ENCODE peak calls at places on chromosomes 3 and 15, in nine cellular contexts. S is breast epithelium, R is uterus, N is NB4, F is transverse colon, A is IMR-90, H is sigmoid colon, X is body of pancreas, D is A549. V is an unnamed sample.
A peak's percentile ranks its signal among the peaks of the same experiment; 100 is the strongest.

GRCh38 chr15:32107477-32108080 is 77.3 kb downstream of the CHRNA7 start:
- DNase-seq in H (no peak), S (no peak), F (no peak), D (no peak), X (no peak), N (no peak), R (no peak), A (no peak), V (no peak)

GRCh38 chr15:58770519-58770856 is 614 bp upstream of the MINDY2 start:
- DNase-seq in F (peak; percentile 16), H (no peak), S (no peak), D (no peak), X (no peak), A (peak; percentile 84), N (no peak), R (no peak), V (no peak)

GRCh38 chr3:156010829-156011228 is 109.5 kb upstream of the KCNAB1 start:
- DNase-seq in D (peak; percentile 55), F (no peak), R (no peak), A (no peak), S (no peak), H (no peak), N (peak; percentile 28), X (peak; percentile 14), V (no peak)

GRCh38 chr3:43727930-43728329 is 37.2 kb downstream of the ABHD5 start:
- DNase-seq in N (no peak), F (no peak), D (no peak), H (no peak), S (no peak), X (no peak), R (no peak), A (peak; percentile 53), V (no peak)

GRCh38 chr3:52218953-52219650 is 6.3 kb downstream of the TLR9 start:
- DNase-seq in N (no peak), R (no peak), S (peak; percentile 79), X (no peak), D (no peak), F (no peak), A (no peak), H (no peak), V (peak; percentile 71)

GRCh38 chr3:68919000-68919399 is 13.3 kb downstream of the TAFA4 start:
- DNase-seq in H (no peak), A (peak; percentile 7), D (no peak), N (peak; percentile 23), S (no peak), R (no peak), X (no peak), F (no peak), V (no peak)

GRCh38 chr3:190193210-190193609 is 72.5 kb upstream of the P3H2 start:
- DNase-seq in H (no peak), F (no peak), S (no peak), D (no peak), X (no peak), R (no peak), A (peak; percentile 61), N (no peak), V (no peak)

GRCh38 chr3:48215019-48215418 is 8.3 kb upstream of the CAMP start:
- DNase-seq in D (no peak), R (peak; percentile 41), N (no peak), S (no peak), H (peak; percentile 73), A (no peak), X (no peak), F (peak; percentile 20), V (peak; percentile 40)

GRCh38 chr3:123459867-123460266 is 11.0 kb upstream of the ADCY5 start:
- DNase-seq in R (no peak), H (no peak), X (no peak), N (peak; percentile 26), D (no peak), A (no peak), S (no peak), F (no peak), V (no peak)

GRCh38 chr3:108406661-108407206 is 103.7 kb downstream of the MYH15 start:
- DNase-seq in A (peak; percentile 56), N (peak; percentile 72), X (no peak), H (no peak), F (peak; percentile 60), R (no peak), D (peak; percentile 71), S (no peak), V (no peak)

GRCh38 chr3:130093741-130094391 is 12.2 kb downstream of the ALG1L2 start:
- DNase-seq in R (no peak), F (peak; percentile 57), H (no peak), X (no peak), S (no peak), D (no peak), A (no peak), N (peak; percentile 85), V (no peak)

GRCh38 chr3:129661766-129662165 is 55.3 kb upstream of the PLXND1 start:
- DNase-seq in N (no peak), H (no peak), X (no peak), A (no peak), R (no peak), D (no peak), F (no peak), S (no peak), V (no peak)

GRCh38 chr3:179081885-179082284 is 10.3 kb upstream of the ZMAT3 start:
- DNase-seq in A (no peak), X (no peak), F (no peak), D (no peak), S (no peak), N (no peak), H (no peak), R (no peak), V (no peak)

GRCh38 chr3:79018671-79019136 is 749.1 kb downstream of the ROBO1 start:
- DNase-seq in R (peak; percentile 59), F (peak; percentile 31), N (no peak), D (peak; percentile 52), X (peak; percentile 16), H (peak; percentile 81), A (peak; percentile 64), S (no peak), V (peak; percentile 49)

GRCh38 chr15:66771351-66771650 is 69.3 kb downstream of the SMAD6 start:
- DNase-seq in N (no peak), F (no peak), X (no peak), D (no peak), A (no peak), R (no peak), S (no peak), H (no peak), V (no peak)

GRCh38 chr3:119518026-119518425 is 19.7 kb downstream of the TIMMDC1 start:
- DNase-seq in S (no peak), X (no peak), H (no peak), N (no peak), R (no peak), A (no peak), F (no peak), D (no peak), V (no peak)

GRCh38 chr3:36447063-36447462 is 66.8 kb downstream of the STAC start:
- DNase-seq in N (no peak), X (no peak), D (peak; percentile 11), F (no peak), R (no peak), H (no peak), S (no peak), A (no peak), V (no peak)

GRCh38 chr15:95025924-95026728 is 794.8 kb downstream of the MCTP2 start:
- DNase-seq in S (no peak), R (peak; percentile 40), N (peak; percentile 76), X (peak; percentile 18), A (peak; percentile 61), D (peak; percentile 32), H (peak; percentile 65), F (peak; percentile 13), V (peak; percentile 64)

GRCh38 chr3:126745760-126746394 is 41.8 kb downstream of the CHCHD6 start:
- DNase-seq in H (no peak), S (no peak), N (no peak), D (peak; percentile 44), A (no peak), F (peak; percentile 77), R (no peak), X (peak; percentile 70), V (peak; percentile 70)

GRCh38 chr3:49901351-49902339 is 2.0 kb downstream of the MST1R start:
- DNase-seq in F (no peak), S (no peak), A (peak; percentile 23), R (no peak), D (no peak), H (no peak), N (no peak), X (no peak), V (no peak)

GRCh38 chr3:69182588-69183299 is 60.3 kb upstream of the LMOD3 start:
- DNase-seq in A (peak; percentile 81), D (no peak), N (no peak), X (no peak), R (no peak), F (no peak), S (no peak), H (no peak), V (no peak)

GRCh38 chr3:113258311-113258710 is 47.0 kb downstream of the BOC start:
- DNase-seq in D (no peak), H (no peak), S (no peak), F (no peak), A (no peak), R (no peak), X (no peak), N (no peak), V (no peak)

GRCh38 chr15:84818221-84819131 is 1.3 kb downstream of the ALPK3 start:
- DNase-seq in F (no peak), X (peak; percentile 50), N (no peak), H (no peak), D (peak; percentile 43), R (no peak), A (peak; percentile 14), S (no peak), V (no peak)

GRCh38 chr15:75335705-75336355 is at the start of gene COMMD4:
- DNase-seq in R (peak; percentile 95), F (peak; percentile 96), H (peak; percentile 99), S (peak; percentile 98), A (peak; percentile 95), X (peak; percentile 97), D (peak; percentile 98), N (peak; percentile 92), V (peak; percentile 98)
- TF ChIP-seq POLR2A in R (peak; percentile 27), F (peak; percentile 21), H (no peak), S (no peak), A (peak; percentile 34), X (peak; percentile 18), D (peak; percentile 81), N (peak; percentile 58), V (no peak)

GRCh38 chr15:85858586-85859375 is 64.1 kb upstream of the KLHL25 start:
- DNase-seq in N (peak; percentile 77), A (peak; percentile 44), X (peak; percentile 71), S (peak; percentile 65), H (peak; percentile 73), R (peak; percentile 52), F (peak; percentile 80), D (peak; percentile 83), V (peak; percentile 72)
- H3K4me3 ChIP-seq in N (no peak overlapping the region), A (no peak overlapping the region), X (no peak overlapping the region), S (no peak overlapping the region), H (no peak overlapping the region), R (no peak overlapping the region), F (no peak overlapping the region), D (peak overlapping the region; percentile 20), V (no peak overlapping the region)

GRCh38 chr3:149589332-149589731 is 68.5 kb downstream of the WWTR1 start:
- DNase-seq in S (no peak), N (peak; percentile 39), X (no peak), F (no peak), D (no peak), R (no peak), H (no peak), A (peak; percentile 96), V (no peak)
- TF ChIP-seq POLR2A in S (no peak), N (no peak), X (no peak), F (no peak), D (no peak), R (no peak), H (no peak), A (no peak), V (no peak)

GRCh38 chr3:121641127-121641526 is 19.6 kb downstream of the HCLS1 start:
- DNase-seq in R (no peak), X (no peak), A (no peak), H (no peak), S (no peak), D (no peak), F (no peak), N (no peak), V (no peak)
- H3K4me3 ChIP-seq in R (no peak overlapping the region), X (no peak overlapping the region), A (no peak overlapping the region), H (no peak overlapping the region), S (no peak overlapping the region), D (no peak overlapping the region), F (no peak overlapping the region), N (no peak overlapping the region), V (no peak overlapping the region)